ENCODE peak calls at places on chromosomes 6 and 20, in six cellular contexts. One of them, this sample, is unnamed.

GRCh38 chr6:111563581-111563980 is 42.1 kb downstream of the TRAF3IP2 start:
- DNase-seq in psoas muscle: no peak
- DNase-seq in cardiac muscle cell: no peak
- DNase-seq in fibroblast of lung: no peak
- DNase-seq in body of pancreas: no peak
- DNase-seq in SJSA1: no peak
- DNase-seq in this sample: no peak

GRCh38 chr6:165308926-165309731 is at the start of gene C6orf118:
- DNase-seq in psoas muscle: peak; percentile 58
- DNase-seq in cardiac muscle cell: peak; percentile 89
- DNase-seq in fibroblast of lung: peak; percentile 29
- DNase-seq in body of pancreas: no peak
- DNase-seq in SJSA1: peak; percentile 60
- DNase-seq in this sample: peak; percentile 55

GRCh38 chr20:58102744-58103516 is 125.5 kb downstream of the ANKRD60 start:
- DNase-seq in psoas muscle: no peak
- DNase-seq in cardiac muscle cell: no peak
- DNase-seq in fibroblast of lung: no peak
- DNase-seq in body of pancreas: no peak
- DNase-seq in SJSA1: no peak
- DNase-seq in this sample: no peak

GRCh38 chr6:40523505-40524172 is 63.5 kb downstream of the LRFN2 start:
- DNase-seq in psoas muscle: no peak
- DNase-seq in cardiac muscle cell: no peak
- DNase-seq in fibroblast of lung: no peak
- DNase-seq in body of pancreas: no peak
- DNase-seq in SJSA1: no peak
- DNase-seq in this sample: no peak

GRCh38 chr20:4800131-4800530 is 78.4 kb downstream of the PRND start:
- DNase-seq in psoas muscle: no peak
- DNase-seq in cardiac muscle cell: no peak
- DNase-seq in fibroblast of lung: no peak
- DNase-seq in body of pancreas: no peak
- DNase-seq in SJSA1: no peak
- DNase-seq in this sample: no peak

GRCh38 chr6:91042656-91043055 is 455.8 kb upstream of the MAP3K7 start:
- DNase-seq in psoas muscle: no peak
- DNase-seq in cardiac muscle cell: no peak
- DNase-seq in fibroblast of lung: no peak
- DNase-seq in body of pancreas: no peak
- DNase-seq in SJSA1: no peak
- DNase-seq in this sample: no peak

GRCh38 chr6:130252527-130253237 is 29.9 kb upstream of the SAMD3 start:
- DNase-seq in psoas muscle: no peak
- DNase-seq in cardiac muscle cell: no peak
- DNase-seq in fibroblast of lung: no peak
- DNase-seq in body of pancreas: no peak
- DNase-seq in SJSA1: no peak
- DNase-seq in this sample: no peak

GRCh38 chr6:55802259-55802658 is 73.1 kb downstream of the BMP5 start:
- DNase-seq in psoas muscle: no peak
- DNase-seq in cardiac muscle cell: no peak
- DNase-seq in fibroblast of lung: no peak
- DNase-seq in body of pancreas: no peak
- DNase-seq in SJSA1: no peak
- DNase-seq in this sample: no peak

GRCh38 chr6:163409712-163410111 is 4.8 kb upstream of the QKI start:
- DNase-seq in psoas muscle: no peak
- DNase-seq in cardiac muscle cell: no peak
- DNase-seq in fibroblast of lung: no peak
- DNase-seq in body of pancreas: no peak
- DNase-seq in SJSA1: no peak
- DNase-seq in this sample: no peak

GRCh38 chr6:169950558-169950957 is 199.1 kb downstream of the ERMARD start:
- DNase-seq in psoas muscle: no peak
- DNase-seq in cardiac muscle cell: peak; percentile 17
- DNase-seq in fibroblast of lung: peak; percentile 6
- DNase-seq in body of pancreas: peak; percentile 43
- DNase-seq in SJSA1: no peak
- DNase-seq in this sample: no peak

GRCh38 chr6:167005350-167006159 is 6.4 kb downstream of the CEP43 start:
- DNase-seq in psoas muscle: peak; percentile 55
- DNase-seq in cardiac muscle cell: peak; percentile 66
- DNase-seq in fibroblast of lung: no peak
- DNase-seq in body of pancreas: peak; percentile 19
- DNase-seq in SJSA1: no peak
- DNase-seq in this sample: peak; percentile 67

GRCh38 chr6:134908906-134909516 is 40.9 kb downstream of the ALDH8A1 start:
- DNase-seq in psoas muscle: peak; percentile 90
- DNase-seq in cardiac muscle cell: peak; percentile 98
- DNase-seq in fibroblast of lung: peak; percentile 98
- DNase-seq in body of pancreas: peak; percentile 15
- DNase-seq in SJSA1: peak; percentile 79
- DNase-seq in this sample: peak; percentile 53

GRCh38 chr6:110039996-110040383 is 61.9 kb downstream of the GPR6 start:
- DNase-seq in psoas muscle: no peak
- DNase-seq in cardiac muscle cell: peak; percentile 48
- DNase-seq in fibroblast of lung: peak; percentile 34
- DNase-seq in body of pancreas: peak; percentile 19
- DNase-seq in SJSA1: no peak
- DNase-seq in this sample: no peak

GRCh38 chr6:36314221-36315014 is 22.3 kb downstream of the BNIP5 start:
- DNase-seq in psoas muscle: no peak
- DNase-seq in cardiac muscle cell: peak; percentile 53
- DNase-seq in fibroblast of lung: no peak
- DNase-seq in body of pancreas: no peak
- DNase-seq in SJSA1: no peak
- DNase-seq in this sample: no peak

GRCh38 chr6:128242765-128243403 is 277.5 kb downstream of the PTPRK start:
- DNase-seq in psoas muscle: no peak
- DNase-seq in cardiac muscle cell: peak; percentile 39
- DNase-seq in fibroblast of lung: peak; percentile 11
- DNase-seq in body of pancreas: no peak
- DNase-seq in SJSA1: no peak
- DNase-seq in this sample: no peak

GRCh38 chr6:1912731-1913130 is 303.0 kb downstream of the FOXC1 start:
- DNase-seq in psoas muscle: no peak
- DNase-seq in cardiac muscle cell: no peak
- DNase-seq in fibroblast of lung: no peak
- DNase-seq in body of pancreas: no peak
- DNase-seq in SJSA1: no peak
- DNase-seq in this sample: no peak
- H3K4me1 ChIP-seq in psoas muscle: no peaks in the 10 kb centered on the region
- H3K4me1 ChIP-seq in cardiac muscle cell: peaks cover 2% of the 10 kb centered on the region
- H3K4me1 ChIP-seq in fibroblast of lung: peaks cover 3% of the 10 kb centered on the region
- H3K4me1 ChIP-seq in body of pancreas: no peaks in the 10 kb centered on the region
- H3K4me1 ChIP-seq in SJSA1: peaks cover 55% of the 10 kb centered on the region
- H3K4me1 ChIP-seq in this sample: no peaks in the 10 kb centered on the region

GRCh38 chr20:38158701-38159325 is 6.3 kb downstream of the TGM2 start:
- DNase-seq in psoas muscle: no peak
- DNase-seq in cardiac muscle cell: peak; percentile 59
- DNase-seq in fibroblast of lung: no peak
- DNase-seq in body of pancreas: no peak
- DNase-seq in SJSA1: no peak
- DNase-seq in this sample: peak; percentile 63

GRCh38 chr20:38157635-38158495 is 7.2 kb downstream of the TGM2 start:
- DNase-seq in psoas muscle: no peak
- DNase-seq in cardiac muscle cell: peak; percentile 43
- DNase-seq in fibroblast of lung: no peak
- DNase-seq in body of pancreas: no peak
- DNase-seq in SJSA1: no peak
- DNase-seq in this sample: peak; percentile 35

GRCh38 chr20:38159949-38160756 is 4.9 kb downstream of the TGM2 start:
- DNase-seq in psoas muscle: no peak
- DNase-seq in cardiac muscle cell: no peak
- DNase-seq in fibroblast of lung: no peak
- DNase-seq in body of pancreas: no peak
- DNase-seq in SJSA1: no peak
- DNase-seq in this sample: no peak

GRCh38 chr20:38161412-38161774 is 3.7 kb downstream of the TGM2 start:
- DNase-seq in psoas muscle: no peak
- DNase-seq in cardiac muscle cell: no peak
- DNase-seq in fibroblast of lung: no peak
- DNase-seq in body of pancreas: no peak
- DNase-seq in SJSA1: no peak
- DNase-seq in this sample: no peak

GRCh38 chr20:38159539-38159938 is 5.5 kb downstream of the TGM2 start:
- DNase-seq in psoas muscle: no peak
- DNase-seq in cardiac muscle cell: no peak
- DNase-seq in fibroblast of lung: no peak
- DNase-seq in body of pancreas: no peak
- DNase-seq in SJSA1: no peak
- DNase-seq in this sample: no peak
- H3K4me1 ChIP-seq in psoas muscle: peaks cover 18% of the 10 kb centered on the region
- H3K4me1 ChIP-seq in cardiac muscle cell: peaks cover 34% of the 10 kb centered on the region
- H3K4me1 ChIP-seq in fibroblast of lung: peaks cover 13% of the 10 kb centered on the region
- H3K4me1 ChIP-seq in body of pancreas: no peaks in the 10 kb centered on the region
- H3K4me1 ChIP-seq in SJSA1: peaks cover 37% of the 10 kb centered on the region
- H3K4me1 ChIP-seq in this sample: peaks cover 100% of the 10 kb centered on the region

GRCh38 chr6:68189217-68189616 is 445.9 kb upstream of the ADGRB3 start:
- DNase-seq in psoas muscle: no peak
- DNase-seq in cardiac muscle cell: no peak
- DNase-seq in fibroblast of lung: no peak
- DNase-seq in body of pancreas: no peak
- DNase-seq in SJSA1: no peak
- DNase-seq in this sample: no peak
- H3K4me1 ChIP-seq in psoas muscle: no peaks in the 10 kb centered on the region
- H3K4me1 ChIP-seq in cardiac muscle cell: no peaks in the 10 kb centered on the region
- H3K4me1 ChIP-seq in fibroblast of lung: no peaks in the 10 kb centered on the region
- H3K4me1 ChIP-seq in body of pancreas: no peaks in the 10 kb centered on the region
- H3K4me1 ChIP-seq in SJSA1: no peaks in the 10 kb centered on the region
- H3K4me1 ChIP-seq in this sample: no peaks in the 10 kb centered on the region

DNA sequence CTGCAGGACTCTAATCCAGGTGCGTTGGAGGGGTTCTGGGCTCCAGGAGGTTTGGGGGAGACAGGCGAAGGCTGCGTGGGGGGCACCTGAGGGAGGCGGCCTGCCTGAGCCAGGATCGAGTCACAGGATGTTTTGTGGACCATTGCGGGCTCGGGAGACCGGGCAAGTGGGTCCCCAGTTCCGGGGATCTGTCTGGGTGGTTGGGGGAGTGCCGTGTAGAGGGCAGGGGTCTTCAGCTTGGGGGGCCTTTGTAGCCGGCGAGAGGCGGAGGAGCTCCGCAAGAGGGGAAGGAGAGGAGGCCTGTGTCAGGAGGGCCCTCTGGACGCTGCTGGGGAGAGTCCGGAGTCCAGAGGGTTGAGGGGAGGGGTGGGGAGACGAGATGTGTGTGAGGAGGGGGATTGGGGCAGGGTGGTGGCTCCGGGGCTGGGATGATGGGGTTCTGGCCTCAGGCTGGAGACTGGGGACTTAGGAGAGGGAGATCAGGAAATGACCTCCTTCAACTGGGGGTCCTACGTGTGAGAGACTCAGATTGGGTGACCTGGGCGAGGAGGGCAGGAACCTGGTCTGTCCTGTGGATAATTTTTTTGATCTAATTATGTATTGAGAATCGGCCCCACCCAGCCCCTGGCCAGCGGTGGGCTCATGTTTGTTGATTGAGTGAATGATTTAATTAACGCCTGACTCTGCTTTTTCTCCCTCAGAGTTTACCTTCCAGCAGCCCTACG is 505 bp downstream of the SNAI1 start:
- DNase-seq in psoas muscle: no peak
- DNase-seq in cardiac muscle cell: no peak
- DNase-seq in fibroblast of lung: no peak
- DNase-seq in body of pancreas: no peak
- DNase-seq in SJSA1: no peak
- DNase-seq in this sample: no peak
- H3K4me1 ChIP-seq in psoas muscle: peaks cover 40% of the 10 kb centered on the region
- H3K4me1 ChIP-seq in cardiac muscle cell: peaks cover 12% of the 10 kb centered on the region
- H3K4me1 ChIP-seq in fibroblast of lung: peaks cover 20% of the 10 kb centered on the region
- H3K4me1 ChIP-seq in body of pancreas: peaks cover 21% of the 10 kb centered on the region
- H3K4me1 ChIP-seq in SJSA1: peaks cover 57% of the 10 kb centered on the region
- H3K4me1 ChIP-seq in this sample: peaks cover 74% of the 10 kb centered on the region

GRCh38 chr6:5994999-5995698 is 11.6 kb downstream of the NRN1 start:
- DNase-seq in psoas muscle: no peak
- DNase-seq in cardiac muscle cell: no peak
- DNase-seq in fibroblast of lung: no peak
- DNase-seq in body of pancreas: no peak
- DNase-seq in SJSA1: no peak
- DNase-seq in this sample: no peak
- H3K4me1 ChIP-seq in psoas muscle: peaks cover 24% of the 10 kb centered on the region
- H3K4me1 ChIP-seq in cardiac muscle cell: peaks cover 10% of the 10 kb centered on the region
- H3K4me1 ChIP-seq in fibroblast of lung: no peaks in the 10 kb centered on the region
- H3K4me1 ChIP-seq in body of pancreas: peaks cover 33% of the 10 kb centered on the region
- H3K4me1 ChIP-seq in SJSA1: peaks cover 27% of the 10 kb centered on the region
- H3K4me1 ChIP-seq in this sample: peaks cover 51% of the 10 kb centered on the region

GRCh38 chr6:12627053-12627452 is 89.5 kb upstream of the PHACTR1 start:
- DNase-seq in psoas muscle: no peak
- DNase-seq in cardiac muscle cell: no peak
- DNase-seq in fibroblast of lung: no peak
- DNase-seq in body of pancreas: no peak
- DNase-seq in SJSA1: no peak
- DNase-seq in this sample: no peak
- H3K4me1 ChIP-seq in psoas muscle: no peaks in the 10 kb centered on the region
- H3K4me1 ChIP-seq in cardiac muscle cell: no peaks in the 10 kb centered on the region
- H3K4me1 ChIP-seq in fibroblast of lung: no peaks in the 10 kb centered on the region
- H3K4me1 ChIP-seq in body of pancreas: no peaks in the 10 kb centered on the region
- H3K4me1 ChIP-seq in SJSA1: no peaks in the 10 kb centered on the region
- H3K4me1 ChIP-seq in this sample: no peaks in the 10 kb centered on the region

DNA sequence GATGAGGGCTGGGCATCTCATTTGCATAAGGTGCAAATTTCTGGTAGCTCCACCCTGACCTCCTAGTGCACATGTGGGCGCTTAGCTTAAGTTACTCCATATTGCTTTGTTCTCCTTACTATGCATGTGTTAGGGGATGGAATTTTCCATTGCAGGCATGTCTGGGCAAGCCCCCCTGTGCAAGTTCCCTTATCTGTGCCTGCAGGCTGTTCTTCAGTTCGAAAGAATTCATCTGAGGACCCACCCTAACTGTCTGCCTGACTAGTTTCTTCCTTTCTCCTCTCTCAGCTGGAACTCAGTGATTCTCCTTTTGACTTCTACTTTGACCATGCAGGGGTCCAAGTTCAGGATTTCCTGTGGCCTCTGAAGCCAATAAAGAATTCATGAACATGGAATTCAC is 30.2 kb downstream of the CCDC170 start:
- DNase-seq in psoas muscle: no peak
- DNase-seq in cardiac muscle cell: no peak
- DNase-seq in fibroblast of lung: no peak
- DNase-seq in body of pancreas: no peak
- DNase-seq in SJSA1: no peak
- DNase-seq in this sample: no peak
- H3K4me1 ChIP-seq in psoas muscle: no peaks in the 10 kb centered on the region
- H3K4me1 ChIP-seq in cardiac muscle cell: no peaks in the 10 kb centered on the region
- H3K4me1 ChIP-seq in fibroblast of lung: no peaks in the 10 kb centered on the region
- H3K4me1 ChIP-seq in body of pancreas: no peaks in the 10 kb centered on the region
- H3K4me1 ChIP-seq in SJSA1: no peaks in the 10 kb centered on the region
- H3K4me1 ChIP-seq in this sample: no peaks in the 10 kb centered on the region